ENCODE peak calls at places on chromosomes 7 and 10, in seven cellular contexts. One of them, this sample, is unnamed. For H3K4me1, the result is how much of the 10 kb centered on the place peaks cover.

GRCh38 chr7:66246549-66247171 is 41.5 kb downstream of the TPST1 start:
- DNase-seq in stomach: no peak
- DNase-seq in colonic mucosa: no peak
- DNase-seq in esophagus squamous epithelium: no peak
- DNase-seq in body of pancreas: no peak
- DNase-seq in GM23248: peak
- DNase-seq in lower lobe of right lung: no peak
- DNase-seq in this sample: no peak

GRCh38 chr7:101393865-101394264 is 31.2 kb downstream of the COL26A1 start:
- DNase-seq in stomach: no peak
- DNase-seq in colonic mucosa: no peak
- DNase-seq in esophagus squamous epithelium: no peak
- DNase-seq in body of pancreas: no peak
- DNase-seq in GM23248: no peak
- DNase-seq in lower lobe of right lung: no peak
- DNase-seq in this sample: no peak

GRCh38 chr7:151351967-151352366 is 10.4 kb downstream of the NUB1 start:
- DNase-seq in stomach: no peak
- DNase-seq in colonic mucosa: no peak
- DNase-seq in esophagus squamous epithelium: no peak
- DNase-seq in body of pancreas: no peak
- DNase-seq in GM23248: no peak
- DNase-seq in lower lobe of right lung: no peak
- DNase-seq in this sample: no peak

GRCh38 chr7:30921540-30921930 is 9.9 kb downstream of the AQP1 start:
- DNase-seq in stomach: no peak
- DNase-seq in colonic mucosa: no peak
- DNase-seq in esophagus squamous epithelium: no peak
- DNase-seq in body of pancreas: peak
- DNase-seq in GM23248: no peak
- DNase-seq in lower lobe of right lung: no peak
- DNase-seq in this sample: no peak

GRCh38 chr7:140017034-140017433 is 45.7 kb downstream of the PARP12 start:
- DNase-seq in stomach: no peak
- DNase-seq in colonic mucosa: no peak
- DNase-seq in esophagus squamous epithelium: no peak
- DNase-seq in body of pancreas: no peak
- DNase-seq in GM23248: no peak
- DNase-seq in lower lobe of right lung: no peak
- DNase-seq in this sample: no peak

GRCh38 chr10:5811387-5811821 is 1.8 kb downstream of the GDI2 start:
- DNase-seq in stomach: no peak
- DNase-seq in colonic mucosa: peak
- DNase-seq in esophagus squamous epithelium: no peak
- DNase-seq in body of pancreas: no peak
- DNase-seq in GM23248: peak
- DNase-seq in lower lobe of right lung: no peak
- DNase-seq in this sample: no peak

GRCh38 chr10:10364916-10365315 is 652.8 kb upstream of the CELF2 start:
- DNase-seq in stomach: no peak
- DNase-seq in colonic mucosa: no peak
- DNase-seq in esophagus squamous epithelium: no peak
- DNase-seq in body of pancreas: no peak
- DNase-seq in GM23248: no peak
- DNase-seq in lower lobe of right lung: no peak
- DNase-seq in this sample: no peak

GRCh38 chr7:80637911-80638765 is at the start of gene CD36:
- DNase-seq in stomach: no peak
- DNase-seq in colonic mucosa: no peak
- DNase-seq in esophagus squamous epithelium: no peak
- DNase-seq in body of pancreas: no peak
- DNase-seq in GM23248: no peak
- DNase-seq in lower lobe of right lung: no peak
- DNase-seq in this sample: no peak

GRCh38 chr10:3850999-3851937 is 66.3 kb upstream of the KLF6 start:
- DNase-seq in stomach: no peak
- DNase-seq in colonic mucosa: no peak
- DNase-seq in esophagus squamous epithelium: no peak
- DNase-seq in body of pancreas: peak
- DNase-seq in GM23248: peak
- DNase-seq in lower lobe of right lung: no peak
- DNase-seq in this sample: no peak

GRCh38 chr10:8159628-8160165 is 105.2 kb downstream of the GATA3 start:
- DNase-seq in stomach: no peak
- DNase-seq in colonic mucosa: no peak
- DNase-seq in esophagus squamous epithelium: no peak
- DNase-seq in body of pancreas: no peak
- DNase-seq in GM23248: no peak
- DNase-seq in lower lobe of right lung: no peak
- DNase-seq in this sample: no peak

GRCh38 chr10:11446895-11447294 is 164.6 kb downstream of the USP6NL start:
- DNase-seq in stomach: no peak
- DNase-seq in colonic mucosa: no peak
- DNase-seq in esophagus squamous epithelium: no peak
- DNase-seq in body of pancreas: no peak
- DNase-seq in GM23248: no peak
- DNase-seq in lower lobe of right lung: no peak
- DNase-seq in this sample: no peak

GRCh38 chr10:70589762-70590662 is 12.5 kb downstream of the PRF1 start:
- DNase-seq in stomach: peak
- DNase-seq in colonic mucosa: no peak
- DNase-seq in esophagus squamous epithelium: no peak
- DNase-seq in body of pancreas: no peak
- DNase-seq in GM23248: peak
- DNase-seq in lower lobe of right lung: no peak
- DNase-seq in this sample: peak

GRCh38 chr7:156105337-156106106 is 293.3 kb upstream of the SHH start:
- DNase-seq in stomach: no peak
- DNase-seq in colonic mucosa: no peak
- DNase-seq in esophagus squamous epithelium: no peak
- DNase-seq in body of pancreas: no peak
- DNase-seq in GM23248: no peak
- DNase-seq in lower lobe of right lung: no peak
- DNase-seq in this sample: no peak

GRCh38 chr7:157278791-157279678 is 57.8 kb upstream of the DNAJB6 start:
- DNase-seq in stomach: peak
- DNase-seq in colonic mucosa: peak
- DNase-seq in esophagus squamous epithelium: no peak
- DNase-seq in body of pancreas: peak
- DNase-seq in GM23248: peak
- DNase-seq in lower lobe of right lung: peak
- DNase-seq in this sample: peak

GRCh38 chr7:11780267-11780666 is 51.7 kb downstream of the THSD7A start:
- DNase-seq in stomach: no peak
- DNase-seq in colonic mucosa: no peak
- DNase-seq in esophagus squamous epithelium: no peak
- DNase-seq in body of pancreas: no peak
- DNase-seq in GM23248: no peak
- DNase-seq in lower lobe of right lung: no peak
- DNase-seq in this sample: no peak

GRCh38 chr10:128210215-128211063 is 84.2 kb upstream of the MKI67 start:
- DNase-seq in stomach: peak
- DNase-seq in colonic mucosa: peak
- DNase-seq in esophagus squamous epithelium: no peak
- DNase-seq in body of pancreas: peak
- DNase-seq in GM23248: peak
- DNase-seq in lower lobe of right lung: peak
- DNase-seq in this sample: peak

GRCh38 chr7:66697451-66698438 is 42.8 kb upstream of the RABGEF1 start:
- DNase-seq in stomach: no peak
- DNase-seq in colonic mucosa: no peak
- DNase-seq in esophagus squamous epithelium: no peak
- DNase-seq in body of pancreas: no peak
- DNase-seq in GM23248: peak
- DNase-seq in lower lobe of right lung: no peak
- DNase-seq in this sample: peak

GRCh38 chr10:119078422-119079179 is 2.0 kb downstream of the EIF3A start:
- DNase-seq in stomach: no peak
- DNase-seq in colonic mucosa: no peak
- DNase-seq in esophagus squamous epithelium: no peak
- DNase-seq in body of pancreas: no peak
- DNase-seq in GM23248: peak
- DNase-seq in lower lobe of right lung: no peak
- DNase-seq in this sample: no peak

GRCh38 chr10:60820093-60820769 is 42.0 kb downstream of the CDK1 start:
- DNase-seq in stomach: no peak
- DNase-seq in colonic mucosa: no peak
- DNase-seq in esophagus squamous epithelium: no peak
- DNase-seq in body of pancreas: no peak
- DNase-seq in GM23248: peak
- DNase-seq in lower lobe of right lung: no peak
- DNase-seq in this sample: no peak

GRCh38 chr10:97640868-97641811 is 669 bp downstream of the PI4K2A start:
- DNase-seq in stomach: no peak
- DNase-seq in colonic mucosa: peak
- DNase-seq in esophagus squamous epithelium: no peak
- DNase-seq in body of pancreas: peak
- DNase-seq in GM23248: peak
- DNase-seq in lower lobe of right lung: peak
- DNase-seq in this sample: peak

DNA sequence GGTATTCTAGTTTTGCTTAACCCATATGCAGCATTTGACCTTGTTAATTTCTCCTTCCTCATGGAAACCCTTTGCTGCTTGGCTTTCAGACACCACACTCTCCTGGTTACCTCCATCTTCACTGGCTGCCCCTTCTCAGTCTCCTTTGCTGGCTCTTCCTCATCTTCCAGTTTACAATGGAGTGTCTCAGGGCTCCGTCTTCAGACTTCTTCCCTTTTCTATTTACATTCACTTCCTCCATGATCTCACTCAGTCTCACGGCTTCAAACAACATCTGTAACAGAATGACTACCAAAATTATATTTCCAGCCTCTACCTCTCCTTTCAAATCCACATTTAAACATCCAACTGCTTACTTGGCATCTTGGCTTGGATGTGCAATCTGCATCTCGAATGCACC is 140.4 kb downstream of the DKK1 start:
- DNase-seq in stomach: no peak
- DNase-seq in colonic mucosa: no peak
- DNase-seq in esophagus squamous epithelium: no peak
- DNase-seq in body of pancreas: no peak
- DNase-seq in GM23248: no peak
- DNase-seq in lower lobe of right lung: no peak
- DNase-seq in this sample: no peak
- H3K4me1 ChIP-seq in stomach: under half
- H3K4me1 ChIP-seq in colonic mucosa: under half
- H3K4me1 ChIP-seq in esophagus squamous epithelium: under half
- H3K4me1 ChIP-seq in body of pancreas: under half
- H3K4me1 ChIP-seq in GM23248: under half
- H3K4me1 ChIP-seq in lower lobe of right lung: under half
- H3K4me1 ChIP-seq in this sample: under half

DNA sequence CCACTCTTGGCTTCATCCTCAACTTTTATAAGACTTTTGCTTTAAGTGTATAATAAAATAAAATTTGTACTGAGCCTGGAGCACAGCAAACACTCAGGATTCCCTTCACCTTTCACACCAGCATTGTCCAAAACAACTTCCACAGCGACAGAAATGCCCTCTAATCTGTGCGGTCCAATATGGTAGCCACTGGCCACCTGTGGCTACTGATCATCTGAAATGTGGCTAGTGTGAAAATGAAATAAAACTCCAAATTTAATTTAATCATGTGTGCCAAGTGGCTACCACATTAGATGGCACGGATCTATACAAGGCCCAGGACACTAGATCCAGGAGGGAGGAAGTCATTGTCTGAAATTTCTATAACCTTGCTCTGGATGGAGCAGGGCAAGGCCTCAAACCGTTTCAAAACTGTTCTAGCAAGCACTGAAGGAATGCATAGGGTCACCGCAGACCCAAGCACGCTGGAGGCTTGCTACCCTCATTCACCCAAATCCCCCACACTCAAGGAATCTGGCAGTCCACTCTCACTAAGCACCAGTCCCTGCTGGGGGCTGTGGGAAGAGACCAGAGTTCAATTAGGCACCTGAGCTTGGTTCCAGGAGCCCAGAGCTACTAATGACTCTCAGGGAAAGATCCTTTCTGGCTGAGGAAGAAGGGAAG is 6.3 kb upstream of the MYO1G start:
- DNase-seq in stomach: no peak
- DNase-seq in colonic mucosa: no peak
- DNase-seq in esophagus squamous epithelium: no peak
- DNase-seq in body of pancreas: no peak
- DNase-seq in GM23248: no peak
- DNase-seq in lower lobe of right lung: no peak
- DNase-seq in this sample: no peak
- H3K27ac ChIP-seq in stomach: peak
- H3K27ac ChIP-seq in colonic mucosa: peak
- H3K27ac ChIP-seq in esophagus squamous epithelium: peak
- H3K27ac ChIP-seq in body of pancreas: peak
- H3K27ac ChIP-seq in GM23248: peak
- H3K27ac ChIP-seq in lower lobe of right lung: peak
- H3K27ac ChIP-seq in this sample: no peak

DNA sequence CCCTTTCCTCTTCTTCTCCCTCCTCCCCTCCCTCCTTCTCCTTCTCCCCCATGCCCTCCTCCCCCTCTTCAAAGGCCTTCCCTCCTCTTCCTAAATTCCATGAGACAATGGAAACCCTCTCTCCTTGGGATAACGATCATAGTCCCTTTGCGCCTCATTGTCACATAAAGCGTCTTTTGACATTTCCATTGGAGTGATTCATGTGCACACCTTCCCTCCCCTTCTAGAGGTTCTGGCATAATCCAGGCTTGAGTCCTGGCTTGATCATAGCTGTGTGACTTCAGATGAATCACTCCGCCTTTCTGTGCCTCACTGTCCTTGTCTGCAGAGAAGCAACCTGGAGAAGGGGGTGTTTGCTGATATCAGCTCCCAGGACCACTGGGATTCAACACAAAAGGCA is 204.2 kb downstream of the TNS3 start:
- DNase-seq in stomach: no peak
- DNase-seq in colonic mucosa: no peak
- DNase-seq in esophagus squamous epithelium: no peak
- DNase-seq in body of pancreas: no peak
- DNase-seq in GM23248: no peak
- DNase-seq in lower lobe of right lung: no peak
- DNase-seq in this sample: no peak
- H3K4me1 ChIP-seq in stomach: half or more
- H3K4me1 ChIP-seq in colonic mucosa: under half
- H3K4me1 ChIP-seq in esophagus squamous epithelium: half or more
- H3K4me1 ChIP-seq in body of pancreas: half or more
- H3K4me1 ChIP-seq in GM23248: under half
- H3K4me1 ChIP-seq in lower lobe of right lung: under half
- H3K4me1 ChIP-seq in this sample: under half

DNA sequence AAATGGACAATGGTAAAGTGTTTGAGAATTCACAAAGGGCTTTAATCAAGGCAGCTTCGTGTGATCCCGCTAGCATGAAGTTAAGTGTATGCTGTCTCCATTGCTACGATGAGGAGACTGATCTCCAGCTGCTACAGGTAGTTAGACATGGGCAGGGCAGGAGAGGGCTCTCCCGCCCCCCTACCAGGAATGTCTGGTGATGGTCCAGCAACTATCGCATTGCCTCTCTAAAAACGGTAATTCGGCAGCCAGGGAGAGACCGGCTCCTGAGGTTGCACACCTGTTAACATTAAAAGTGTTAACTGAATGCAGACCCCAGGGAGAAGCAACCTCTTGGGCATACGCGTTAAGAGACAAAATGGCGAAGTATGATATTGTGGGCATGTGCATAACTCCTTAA is 37.9 kb downstream of the SVIL start:
- DNase-seq in stomach: no peak
- DNase-seq in colonic mucosa: no peak
- DNase-seq in esophagus squamous epithelium: no peak
- DNase-seq in body of pancreas: no peak
- DNase-seq in GM23248: no peak
- DNase-seq in lower lobe of right lung: no peak
- DNase-seq in this sample: no peak
- H3K27ac ChIP-seq in stomach: no peak
- H3K27ac ChIP-seq in colonic mucosa: no peak
- H3K27ac ChIP-seq in esophagus squamous epithelium: peak
- H3K27ac ChIP-seq in body of pancreas: no peak
- H3K27ac ChIP-seq in GM23248: no peak
- H3K27ac ChIP-seq in lower lobe of right lung: no peak
- H3K27ac ChIP-seq in this sample: peak

GRCh38 chr7:105677395-105677701 is 96.1 kb upstream of the EFCAB10 start:
- DNase-seq in stomach: no peak
- DNase-seq in colonic mucosa: peak
- DNase-seq in esophagus squamous epithelium: no peak
- DNase-seq in body of pancreas: no peak
- DNase-seq in GM23248: no peak
- DNase-seq in lower lobe of right lung: no peak
- DNase-seq in this sample: no peak
- H3K4me1 ChIP-seq in stomach: half or more
- H3K4me1 ChIP-seq in colonic mucosa: under half
- H3K4me1 ChIP-seq in esophagus squamous epithelium: half or more
- H3K4me1 ChIP-seq in body of pancreas: half or more
- H3K4me1 ChIP-seq in GM23248: under half
- H3K4me1 ChIP-seq in lower lobe of right lung: half or more
- H3K4me1 ChIP-seq in this sample: under half